ENCODE peak calls at places on chromosomes 11 and 22, in four cellular contexts. E, W, K and T are unnamed samples.

GRCh38 chr11:3955299-3955665 is 99.8 kb downstream of the STIM1 start:
- DNase-seq in W (no peak), E (no peak), K (no peak), T (no peak)

GRCh38 chr11:26150046-26150445 is 181.9 kb upstream of the ANO3 start:
- DNase-seq in K (no peak), W (no peak), E (no peak), T (no peak)

GRCh38 chr22:30334601-30335000 is 7.9 kb upstream of the TBC1D10A start:
- DNase-seq in E (no peak), K (no peak), W (no peak), T (no peak)

GRCh38 chr11:86559311-86559945 is 113.0 kb downstream of the ME3 start:
- DNase-seq in K (peak; percentile 95), W (no peak), E (no peak), T (peak; percentile 65)

GRCh38 chr11:70611166-70611565 is 212.8 kb downstream of the CTTN start:
- DNase-seq in K (no peak), E (no peak), W (no peak), T (no peak)

GRCh38 chr11:9765320-9766101 is 101.6 kb downstream of the SWAP70 start:
- DNase-seq in K (peak; percentile 97), W (no peak), E (no peak), T (peak; percentile 89)

GRCh38 chr11:126583594-126583993 is 228.1 kb downstream of the ST3GAL4 start:
- DNase-seq in W (no peak), K (no peak), E (no peak), T (no peak)

GRCh38 chr11:132037467-132037862 is 667.0 kb downstream of the NTM start:
- DNase-seq in W (no peak), E (no peak), K (no peak), T (no peak)

GRCh38 chr11:47869548-47870393 is 21.6 kb upstream of the NUP160 start:
- DNase-seq in K (no peak), E (no peak), W (no peak), T (no peak)

GRCh38 chr11:107991868-107992414 is 16.8 kb upstream of the CUL5 start:
- DNase-seq in K (no peak), E (no peak), W (no peak), T (no peak)

GRCh38 chr11:107576497-107577086 is 11.1 kb upstream of the ALKBH8 start:
- DNase-seq in K (peak; percentile 66), W (peak; percentile 51), E (peak; percentile 51), T (no peak)

GRCh38 chr22:47534150-47535133 is 772.0 kb downstream of the TBC1D22A start:
- DNase-seq in K (no peak), E (no peak), W (no peak), T (no peak)

GRCh38 chr11:23370580-23371275 is 510.5 kb upstream of the CCDC179 start:
- DNase-seq in W (no peak), E (no peak), K (no peak), T (no peak)

GRCh38 chr22:37742374-37743092 is 45.7 kb downstream of the TRIOBP start:
- DNase-seq in K (peak; percentile 88), E (no peak), W (no peak), T (peak; percentile 62)

GRCh38 chr22:18954333-18954732 is 18.2 kb upstream of the PRODH start:
- DNase-seq in W (peak; percentile 46), E (peak; percentile 50), K (peak; percentile 59), T (no peak)

GRCh38 chr22:29266564-29267461 is 968 bp downstream of the RHBDD3 start:
- DNase-seq in E (no peak), W (no peak), K (peak; percentile 54), T (no peak)

GRCh38 chr11:67442504-67443398 is 525 bp downstream of the CORO1B start:
- DNase-seq in E (no peak), K (no peak), W (no peak), T (no peak)

GRCh38 chr11:116831790-116832349 is 2.2 kb downstream of the APOC3 start:
- DNase-seq in E (no peak), K (no peak), W (no peak), T (no peak)

GRCh38 chr11:5251746-5252145 is 2.1 kb upstream of the HBG1 start:
- DNase-seq in W (no peak), E (no peak), K (no peak), T (no peak)

GRCh38 chr11:86069408-86070086 is 663 bp upstream of the PICALM start:
- DNase-seq in W (no peak), K (peak; percentile 94), E (no peak), T (peak; percentile 93)

GRCh38 chr22:22913989-22914388 is 26.4 kb downstream of the IGLL5 start:
- DNase-seq in K (no peak), W (no peak), E (no peak), T (no peak)

GRCh38 chr11:3894128-3894731 is 38.8 kb downstream of the STIM1 start:
- DNase-seq in K (peak; percentile 46), W (no peak), E (no peak), T (no peak)

GRCh38 chr11:5275369-5276110 is 5.8 kb upstream of the HBE1 start:
- DNase-seq in K (peak; percentile 9), E (no peak), W (no peak), T (no peak)

GRCh38 chr11:119320593-119321524 is 3.9 kb upstream of the MCAM start:
- DNase-seq in W (peak; percentile 39), E (peak; percentile 48), K (peak; percentile 79), T (no peak)

GRCh38 chr22:49979587-49980264 is 19.2 kb downstream of the PIM3 start:
- DNase-seq in W (no peak), K (peak; percentile 60), E (no peak), T (no peak)

GRCh38 chr11:117902001-117902855 is 25.8 kb upstream of the FXYD6 start:
- DNase-seq in W (no peak), E (no peak), K (no peak), T (no peak)

GRCh38 chr11:852762-853161 is 10.1 kb downstream of the TSPAN4 start:
- DNase-seq in K (no peak), W (no peak), E (no peak), T (no peak)

GRCh38 chr11:63478896-63479295 is 12.1 kb downstream of the PLAAT5 start:
- DNase-seq in W (peak; percentile 43), E (peak; percentile 53), K (peak; percentile 91), T (peak; percentile 18)

GRCh38 chr11:128054323-128054910 is 532.9 kb downstream of the ETS1 start:
- DNase-seq in E (no peak), K (no peak), W (no peak), T (no peak)